ENCODE peak calls at places on chromosome 13, in seven cellular contexts. Q is mesenchymal stem cell, D is IMR-90, E is mesendoderm, U is trophoblast cell, B is neuronal stem cell, M is H1. P is an unnamed sample.

GRCh38 chr13:30576528-30576927 is 41.2 kb upstream of the USPL1 start:
- DNase-seq in Q (peak; percentile 48), D (peak; percentile 59), E (no peak), U (no peak), B (no peak), M (no peak), P (no peak)

GRCh38 chr13:26927511-26927910 is 166.9 kb upstream of the GPR12 start:
- DNase-seq in Q (no peak), D (no peak), E (no peak), U (no peak), B (no peak), M (no peak), P (no peak)

GRCh38 chr13:62933809-62934208 is 1518.2 kb upstream of the PCDH20 start:
- DNase-seq in Q (no peak), D (no peak), E (peak; percentile 2), U (no peak), B (no peak), M (no peak), P (no peak)

GRCh38 chr13:99434258-99434788 is 66.9 kb upstream of the TM9SF2 start:
- DNase-seq in Q (peak; percentile 22), D (no peak), E (peak; percentile 70), U (no peak), B (no peak), M (no peak), P (peak; percentile 70)

GRCh38 chr13:101841687-101842086 is 389.2 kb downstream of the ITGBL1 start:
- DNase-seq in Q (no peak), D (no peak), E (no peak), U (no peak), B (no peak), M (no peak), P (no peak)

GRCh38 chr13:36323951-36324566 is 22.1 kb downstream of the SPART start:
- DNase-seq in Q (peak; percentile 92), D (peak; percentile 52), E (peak; percentile 94), U (peak; percentile 98), B (no peak), M (no peak), P (no peak)

GRCh38 chr13:109687559-109688448 is 98.6 kb downstream of the IRS2 start:
- DNase-seq in Q (no peak), D (no peak), E (no peak), U (no peak), B (no peak), M (no peak), P (no peak)

GRCh38 chr13:92991687-92992086 is 234.9 kb upstream of the GPC6 start:
- DNase-seq in Q (no peak), D (peak; percentile 11), E (no peak), U (no peak), B (no peak), M (no peak), P (no peak)

GRCh38 chr13:31225180-31225579 is 25.4 kb downstream of the B3GLCT start:
- DNase-seq in Q (no peak), D (no peak), E (no peak), U (no peak), B (no peak), M (no peak), P (no peak)

GRCh38 chr13:79637086-79637763 is 156.3 kb downstream of the NDFIP2 start:
- DNase-seq in Q (no peak), D (no peak), E (no peak), U (no peak), B (no peak), M (no peak), P (no peak)

GRCh38 chr13:50989476-50989875 is 79.9 kb downstream of the RNASEH2B start:
- DNase-seq in Q (peak; percentile 50), D (no peak), E (peak; percentile 61), U (no peak), B (no peak), M (no peak), P (peak; percentile 55)

GRCh38 chr13:36675213-36675536 is 1.4 kb downstream of the SERTM1 start:
- DNase-seq in Q (no peak), D (no peak), E (no peak), U (no peak), B (no peak), M (peak; percentile 48), P (no peak)

GRCh38 chr13:54356849-54357248 is 1328.2 kb downstream of the OLFM4 start:
- DNase-seq in Q (no peak), D (no peak), E (peak; percentile 49), U (no peak), B (peak; percentile 24), M (no peak), P (no peak)

GRCh38 chr13:102769679-102770078 is 3.9 kb downstream of the TEX30 start:
- DNase-seq in Q (no peak), D (peak; percentile 14), E (no peak), U (peak; percentile 60), B (no peak), M (no peak), P (no peak)

GRCh38 chr13:107299717-107300116 is 731.8 kb upstream of the ARGLU1 start:
- DNase-seq in Q (no peak), D (no peak), E (no peak), U (no peak), B (no peak), M (no peak), P (no peak)

GRCh38 chr13:80877209-80877943 is 536.5 kb upstream of the SPRY2 start:
- DNase-seq in Q (no peak), D (no peak), E (no peak), U (no peak), B (no peak), M (no peak), P (no peak)

GRCh38 chr13:97878421-97879375 is 74.8 kb upstream of the IPO5 start:
- DNase-seq in Q (peak; percentile 73), D (peak; percentile 34), E (no peak), U (no peak), B (no peak), M (peak; percentile 7), P (no peak)

GRCh38 chr13:38262211-38262610 is 87.4 kb upstream of the UFM1 start:
- DNase-seq in Q (no peak), D (no peak), E (no peak), U (no peak), B (no peak), M (no peak), P (no peak)

GRCh38 chr13:99886706-99887105 is 84.9 kb downstream of the ZIC5 start:
- DNase-seq in Q (no peak), D (no peak), E (no peak), U (no peak), B (no peak), M (peak; percentile 38), P (no peak)

GRCh38 chr13:40974460-40975407 is 44.4 kb downstream of the ELF1 start:
- DNase-seq in Q (peak; percentile 68), D (peak; percentile 66), E (peak; percentile 76), U (no peak), B (peak; percentile 12), M (no peak), P (peak; percentile 35)

GRCh38 chr13:65595881-65596280 is 1634.3 kb downstream of the PCDH9 start:
- DNase-seq in Q (peak; percentile 32), D (peak; percentile 55), E (no peak), U (no peak), B (no peak), M (no peak), P (no peak)
- H2BK120ac ChIP-seq in Q (no peak overlapping the region), D (no peak overlapping the region), E (no peak overlapping the region), U (no peak overlapping the region), B (no peak overlapping the region), M (no peak overlapping the region), P (no peak overlapping the region)

DNA sequence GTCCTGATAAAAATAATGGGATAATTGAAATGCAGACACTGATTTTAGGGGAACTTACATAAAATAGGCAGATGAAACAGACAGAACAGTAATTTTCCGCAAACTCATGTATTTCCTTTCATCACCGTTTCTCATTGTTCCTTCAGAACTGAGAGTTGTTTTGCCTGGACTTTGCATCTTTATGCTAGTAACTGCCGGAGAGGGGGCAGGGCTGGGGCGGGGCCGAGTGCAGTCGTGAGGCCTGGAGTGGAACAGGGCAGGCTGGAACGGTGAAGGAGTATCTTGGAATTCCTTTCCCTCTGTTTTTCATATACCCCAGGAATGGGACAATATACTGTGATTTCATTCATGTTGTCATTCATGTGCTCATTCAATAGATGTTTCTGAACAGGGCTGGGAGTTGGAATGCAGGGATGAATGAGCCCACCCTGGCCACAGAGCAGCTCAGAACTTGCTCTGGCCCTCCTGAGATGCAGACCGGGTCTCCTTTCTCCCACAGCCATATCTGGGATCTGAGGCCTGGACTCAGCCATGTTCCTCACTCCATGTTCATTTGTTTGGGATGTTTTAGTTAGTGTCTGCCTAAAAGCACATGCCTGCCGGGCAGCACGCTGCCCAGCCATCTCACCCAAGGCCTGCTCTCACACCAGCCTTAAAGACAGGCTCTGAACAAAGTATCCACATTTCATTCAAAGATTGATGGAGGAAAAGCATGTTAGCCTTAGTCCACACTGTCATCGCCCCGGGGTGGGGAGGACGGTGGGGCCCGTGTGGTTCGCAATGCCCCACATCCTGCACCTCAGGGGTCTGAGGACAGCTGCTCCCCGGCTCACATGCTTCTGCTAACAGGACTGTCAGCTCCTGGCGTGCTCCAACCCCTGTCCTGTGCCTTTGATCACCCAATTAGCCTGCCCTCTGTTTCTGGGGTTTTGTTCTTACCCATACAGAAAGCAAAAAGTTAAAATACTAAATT is 92.9 kb downstream of the SOX1 start:
- DNase-seq in Q (no peak), D (no peak), E (no peak), U (no peak), B (no peak), M (no peak), P (no peak)
- H2BK120ac ChIP-seq in Q (no peak overlapping the region), D (no peak overlapping the region), E (no peak overlapping the region), U (no peak overlapping the region), B (peak overlapping the region; percentile 85), M (peak overlapping the region; percentile 95), P (peak overlapping the region; percentile 25)

DNA sequence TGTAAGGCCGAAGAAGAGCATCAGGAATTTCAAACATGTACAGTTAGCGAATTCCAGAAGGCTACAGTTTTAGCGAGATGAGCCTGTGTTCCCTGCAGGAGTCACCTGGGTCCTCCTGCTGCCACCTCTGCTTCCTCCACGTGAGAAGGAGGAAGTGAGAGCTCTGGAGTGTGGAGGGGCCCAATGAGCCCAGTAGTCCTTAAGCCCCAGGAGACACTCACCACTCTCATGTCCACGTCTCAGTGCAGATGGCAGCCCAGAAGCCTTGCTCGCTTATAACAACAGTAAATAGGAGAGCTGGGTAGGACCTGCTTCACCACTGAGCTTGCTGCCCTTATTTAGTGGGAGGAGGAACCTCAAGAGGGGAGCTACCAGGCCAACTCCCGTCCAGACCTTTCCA is 44.3 kb downstream of the SERP2 start:
- DNase-seq in Q (no peak), D (no peak), E (peak; percentile 42), U (peak; percentile 59), B (no peak), M (no peak), P (no peak)
- H2BK120ac ChIP-seq in Q (no peak overlapping the region), D (no peak overlapping the region), E (no peak overlapping the region), U (no peak overlapping the region), B (no peak overlapping the region), M (peak overlapping the region; percentile 50), P (no peak overlapping the region)

GRCh38 chr13:104841110-104841509 is 1694.4 kb downstream of the EFNB2 start:
- DNase-seq in Q (no peak), D (no peak), E (no peak), U (no peak), B (no peak), M (no peak), P (no peak)

GRCh38 chr13:104833221-104833620 is 1702.2 kb downstream of the EFNB2 start:
- DNase-seq in Q (no peak), D (no peak), E (peak; percentile 33), U (no peak), B (no peak), M (no peak), P (no peak)

GRCh38 chr13:104843328-104843727 is 1692.1 kb downstream of the EFNB2 start:
- DNase-seq in Q (no peak), D (no peak), E (no peak), U (no peak), B (no peak), M (no peak), P (no peak)

GRCh38 chr13:104832265-104832664 is 1703.2 kb downstream of the EFNB2 start:
- DNase-seq in Q (no peak), D (no peak), E (no peak), U (no peak), B (no peak), M (no peak), P (no peak)

GRCh38 chr13:104837756-104838155 is 1697.7 kb downstream of the EFNB2 start:
- DNase-seq in Q (no peak), D (no peak), E (no peak), U (no peak), B (no peak), M (no peak), P (no peak)
- H2BK120ac ChIP-seq in Q (no peak overlapping the region), D (no peak overlapping the region), E (no peak overlapping the region), U (no peak overlapping the region), B (no peak overlapping the region), M (no peak overlapping the region), P (no peak overlapping the region)